ENCODE peak calls at places on chromosomes 7 and 10, in six cellular contexts. J, S, M, Q, L and A are unnamed samples.

GRCh38 chr7:140940866-140941265 is 16.1 kb upstream of the BRAF start:
- DNase-seq in J (no peak), S (no peak), M (no peak), Q (no peak), L (no peak), A (no peak)

GRCh38 chr10:34345383-34345782 is 469.7 kb downstream of the PARD3 start:
- DNase-seq in J (no peak), S (no peak), M (no peak), Q (no peak), L (no peak), A (no peak)

GRCh38 chr10:97028126-97028831 is 157.5 kb downstream of the SLIT1 start:
- DNase-seq in J (no peak), S (no peak), M (no peak), Q (peak; percentile 86), L (no peak), A (peak; percentile 82)

GRCh38 chr7:24830440-24831050 is 73.3 kb upstream of the GSDME start:
- DNase-seq in J (no peak), S (no peak), M (no peak), Q (no peak), L (peak; percentile 90), A (no peak)

GRCh38 chr10:34933676-34934075 is 118.6 kb upstream of the PARD3 start:
- DNase-seq in J (no peak), S (no peak), M (no peak), Q (no peak), L (no peak), A (peak; percentile 73)

GRCh38 chr7:41885078-41885477 is 182.2 kb upstream of the INHBA start:
- DNase-seq in J (no peak), S (no peak), M (no peak), Q (peak; percentile 85), L (no peak), A (peak; percentile 48)

GRCh38 chr7:44077061-44077460 is 5.3 kb downstream of the POLM start:
- DNase-seq in J (no peak), S (no peak), M (no peak), Q (no peak), L (no peak), A (no peak)

GRCh38 chr7:133344275-133344674 is 91.4 kb downstream of the EXOC4 start:
- DNase-seq in J (no peak), S (no peak), M (no peak), Q (no peak), L (no peak), A (peak; percentile 6)

GRCh38 chr10:108241166-108241565 is 1076.7 kb upstream of the SORCS1 start:
- DNase-seq in J (no peak), S (no peak), M (no peak), Q (no peak), L (no peak), A (no peak)

GRCh38 chr7:101608772-101609713 is 20.1 kb downstream of the MYL10 start:
- DNase-seq in J (no peak), S (peak; percentile 78), M (no peak), Q (no peak), L (no peak), A (no peak)

GRCh38 chr10:80382989-80383388 is 25.4 kb upstream of the PRXL2A start:
- DNase-seq in J (no peak), S (peak; percentile 36), M (peak; percentile 21), Q (peak; percentile 8), L (peak; percentile 48), A (peak; percentile 40)

GRCh38 chr10:43573250-43574034 is 974 bp downstream of the ZNF239 start:
- DNase-seq in J (no peak), S (no peak), M (no peak), Q (peak; percentile 10), L (no peak), A (peak; percentile 15)

GRCh38 chr10:11557967-11558366 is 53.5 kb downstream of the USP6NL start:
- DNase-seq in J (no peak), S (no peak), M (no peak), Q (no peak), L (no peak), A (no peak)

GRCh38 chr7:118352854-118353453 is 128.4 kb downstream of the ANKRD7 start:
- DNase-seq in J (no peak), S (no peak), M (no peak), Q (peak; percentile 18), L (peak; percentile 73), A (peak; percentile 46)

GRCh38 chr7:138752568-138753518 is 45.0 kb upstream of the TMEM213 start:
- DNase-seq in J (no peak), S (peak; percentile 59), M (peak; percentile 87), Q (peak; percentile 40), L (peak; percentile 74), A (peak; percentile 32)

GRCh38 chr7:134724606-134725005 is 54.8 kb upstream of the CALD1 start:
- DNase-seq in J (no peak), S (no peak), M (no peak), Q (peak; percentile 40), L (no peak), A (peak; percentile 41)

GRCh38 chr10:118615888-118616287 is 20.4 kb upstream of the PRLHR start:
- DNase-seq in J (no peak), S (no peak), M (no peak), Q (no peak), L (no peak), A (no peak)

GRCh38 chr10:103145046-103145445 is 48.0 kb downstream of the NT5C2 start:
- DNase-seq in J (no peak), S (no peak), M (no peak), Q (peak; percentile 82), L (no peak), A (peak; percentile 60)

GRCh38 chr10:123011987-123012386 is 3.2 kb downstream of the ACADSB start:
- DNase-seq in J (no peak), S (no peak), M (no peak), Q (no peak), L (no peak), A (no peak)

GRCh38 chr7:128100225-128100948 is 69.2 kb upstream of the LRRC4 start:
- DNase-seq in J (no peak), S (no peak), M (no peak), Q (no peak), L (no peak), A (no peak)